ENCODE peak calls at places on chromosome X, in six cellular contexts. M is H1, W is IMR-90, H is neuronal stem cell, C is mesenchymal stem cell, I is trophoblast cell. Q is an unnamed sample.

GRCh38 chrX:97787849-97788248 is 904.1 kb downstream of the RPA4 start:
- DNase-seq in C (no peak), W (no peak), H (no peak), M (no peak), I (no peak), Q (no peak)

GRCh38 chrX:69036674-69037573 is 128.3 kb downstream of the PJA1 start:
- DNase-seq in C (no peak), M (no peak), W (no peak), H (no peak), I (no peak), Q (no peak)

GRCh38 chrX:2507904-2508630 is 7.3 kb upstream of the DHRSX start:
- DNase-seq in H (no peak), M (no peak), I (no peak), C (no peak), W (no peak), Q (no peak)

GRCh38 chrX:2784026-2784425 is 32.2 kb downstream of the XG start:
- DNase-seq in M (no peak), W (no peak), H (no peak), C (no peak), I (no peak), Q (no peak)

GRCh38 chrX:152632445-152633097 is 5.1 kb upstream of the GABRQ start:
- DNase-seq in C (peak), W (peak), I (peak), H (peak), M (no peak), Q (peak)

GRCh38 chrX:96407501-96407900 is 277.1 kb upstream of the DIAPH2 start:
- DNase-seq in I (no peak), C (peak), M (no peak), H (no peak), W (peak), Q (no peak)

GRCh38 chrX:131298846-131299245 is 9.7 kb upstream of the IGSF1 start:
- DNase-seq in H (no peak), C (no peak), M (no peak), I (no peak), W (no peak), Q (no peak)

GRCh38 chrX:101460669-101461068 is 24.6 kb upstream of the ARMCX4 start:
- DNase-seq in W (no peak), M (no peak), C (peak), I (no peak), H (no peak), Q (no peak)

GRCh38 chrX:80184854-80185253 is 170.3 kb downstream of the TBX22 start:
- DNase-seq in H (no peak), I (no peak), C (no peak), M (no peak), W (no peak), Q (no peak)

GRCh38 chrX:101619336-101619735 is 1.5 kb upstream of the ARMCX6 start:
- DNase-seq in M (no peak), I (no peak), C (peak), W (peak), H (no peak), Q (peak)

GRCh38 chrX:99271641-99272040 is 1138.4 kb downstream of the PCDH19 start:
- DNase-seq in I (no peak), M (no peak), H (no peak), C (no peak), W (no peak), Q (peak)

GRCh38 chrX:155216940-155217450 is 735 bp downstream of the VBP1 start:
- DNase-seq in C (no peak), W (peak), I (no peak), M (no peak), H (peak), Q (no peak)

GRCh38 chrX:48761674-48762471 is at the start of gene GLOD5:
- DNase-seq in W (no peak), H (no peak), C (peak), I (peak), M (peak), Q (peak)

GRCh38 chrX:14936561-14936960 is 63.3 kb downstream of the MOSPD2 start:
- DNase-seq in C (peak), M (no peak), I (peak), H (no peak), W (peak), Q (no peak)

GRCh38 chrX:68440940-68441339 is 7.6 kb upstream of the OPHN1 start:
- DNase-seq in W (peak), I (no peak), M (no peak), H (no peak), C (peak), Q (no peak)

GRCh38 chrX:17750436-17750835 is 13.1 kb downstream of the SCML1 start:
- DNase-seq in C (no peak), M (no peak), I (no peak), H (no peak), W (no peak), Q (no peak)

GRCh38 chrX:24260827-24261550 is 52.9 kb downstream of the SUPT20HL2 start:
- DNase-seq in W (peak), M (no peak), C (peak), I (no peak), H (no peak), Q (no peak)

GRCh38 chrX:55754861-55755294 is 37.3 kb downstream of the RRAGB start:
- DNase-seq in I (no peak), W (no peak), C (no peak), H (no peak), M (no peak), Q (no peak)

GRCh38 chrX:129572422-129572821 is 32.4 kb downstream of the OCRL start:
- DNase-seq in H (no peak), I (no peak), W (no peak), C (no peak), M (no peak), Q (no peak)

GRCh38 chrX:17291998-17292658 is 82.9 kb upstream of the NHS start:
- DNase-seq in C (no peak), M (no peak), I (no peak), W (no peak), H (peak), Q (no peak)

GRCh38 chrX:150566734-150567182 is 1.7 kb upstream of the MTM1 start:
- DNase-seq in C (no peak), H (peak), M (peak), I (no peak), W (no peak), Q (peak)

GRCh38 chrX:119735467-119735866 is 22.9 kb upstream of the SOWAHD start:
- DNase-seq in M (no peak), H (no peak), I (no peak), W (no peak), C (no peak), Q (no peak)

GRCh38 chrX:9260603-9261002 is 204.3 kb upstream of the TBL1X start:
- DNase-seq in C (no peak), H (no peak), W (no peak), M (no peak), I (no peak), Q (no peak)

GRCh38 chrX:121831601-121832000 is 784.2 kb downstream of the GLUD2 start:
- DNase-seq in I (no peak), W (no peak), C (no peak), M (no peak), H (no peak), Q (no peak)

GRCh38 chrX:8801041-8801599 is at the start of gene FAM9A:
- DNase-seq in W (no peak), C (no peak), M (no peak), I (no peak), H (no peak), Q (no peak)

GRCh38 chrX:101659601-101660063 is at the start of gene ARMCX2:
- DNase-seq in H (peak), I (no peak), C (peak), M (no peak), W (peak), Q (peak)

GRCh38 chrX:74505437-74505836 is 84.1 kb downstream of the SLC16A2 start:
- DNase-seq in C (no peak), I (no peak), H (no peak), M (no peak), W (no peak), Q (no peak)

GRCh38 chrX:101206471-101206870 is 13.1 kb upstream of the DRP2 start:
- DNase-seq in H (no peak), W (peak), C (peak), I (no peak), M (no peak), Q (no peak)

GRCh38 chrX:102867254-102867653 is 69.8 kb upstream of the RAB40AL start:
- DNase-seq in H (no peak), M (no peak), C (no peak), I (no peak), W (no peak), Q (no peak)

GRCh38 chrX:152638443-152638904 is 779 bp downstream of the GABRQ start:
- DNase-seq in W (no peak), M (no peak), I (no peak), C (no peak), H (no peak), Q (no peak)

GRCh38 chrX:112820364-112821308 is 20.0 kb downstream of the AMOT start:
- DNase-seq in I (peak), H (no peak), M (no peak), W (no peak), C (peak), Q (no peak)

GRCh38 chrX:2901367-2902036 is 27.6 kb downstream of the ARSD start:
- DNase-seq in W (peak), M (no peak), I (no peak), C (peak), H (no peak), Q (no peak)

GRCh38 chrX:70554948-70555347 is 110.3 kb downstream of the DLG3 start:
- DNase-seq in W (no peak), M (no peak), I (no peak), H (no peak), C (no peak), Q (no peak)

GRCh38 chrX:124045109-124045508 is 83.6 kb downstream of the STAG2 start:
- DNase-seq in W (peak), H (no peak), C (no peak), M (no peak), I (no peak), Q (no peak)

GRCh38 chrX:42755820-42756219 is 22.1 kb downstream of the PPP1R2C start:
- DNase-seq in W (peak), C (peak), M (no peak), H (no peak), I (peak), Q (no peak)

GRCh38 chrX:68307767-68308166 is 125.5 kb downstream of the OPHN1 start:
- DNase-seq in I (peak), W (peak), M (no peak), C (peak), H (no peak), Q (no peak)

GRCh38 chrX:11663875-11664210 is 1.9 kb downstream of the ARHGAP6 start:
- DNase-seq in W (no peak), I (no peak), C (peak), H (no peak), M (no peak), Q (no peak)

GRCh38 chrX:102976793-102977495 is 39.9 kb downstream of the RAB40AL start:
- DNase-seq in H (no peak), C (no peak), I (no peak), W (peak), M (no peak), Q (no peak)

GRCh38 chrX:96438803-96439202 is 245.8 kb upstream of the DIAPH2 start:
- DNase-seq in H (no peak), C (no peak), I (no peak), W (peak), M (no peak), Q (no peak)

GRCh38 chrX:119497185-119497584 is 28.9 kb downstream of the SLC25A5 start:
- DNase-seq in M (no peak), C (no peak), W (no peak), I (no peak), H (no peak), Q (no peak)

DNA sequence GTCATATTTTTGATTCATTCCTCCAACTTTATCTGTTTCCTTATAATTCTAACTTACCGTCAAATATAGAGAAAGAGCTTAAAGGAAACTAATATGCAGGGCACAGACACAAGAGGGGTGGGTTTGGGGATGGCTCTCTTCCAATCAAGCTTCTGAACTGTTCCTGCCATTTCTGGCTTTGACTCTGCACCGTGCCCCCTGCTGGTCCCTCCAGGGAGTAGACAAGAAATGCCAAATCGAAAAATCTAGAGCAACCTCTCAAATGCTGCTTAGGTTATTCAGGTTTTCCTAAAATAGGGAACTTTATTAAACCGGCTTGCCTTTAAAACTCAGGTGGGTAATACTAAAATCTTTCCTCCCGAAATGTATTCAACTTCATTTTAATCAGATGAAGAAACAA is 39.8 kb upstream of the VCX3A start:
- DNase-seq in C (no peak), H (no peak), W (no peak), M (peak), I (no peak), Q (peak)
- H3K14ac ChIP-seq in C (no peak), H (no peak), W (no peak), M (no peak), I (no peak), Q (no peak)

DNA sequence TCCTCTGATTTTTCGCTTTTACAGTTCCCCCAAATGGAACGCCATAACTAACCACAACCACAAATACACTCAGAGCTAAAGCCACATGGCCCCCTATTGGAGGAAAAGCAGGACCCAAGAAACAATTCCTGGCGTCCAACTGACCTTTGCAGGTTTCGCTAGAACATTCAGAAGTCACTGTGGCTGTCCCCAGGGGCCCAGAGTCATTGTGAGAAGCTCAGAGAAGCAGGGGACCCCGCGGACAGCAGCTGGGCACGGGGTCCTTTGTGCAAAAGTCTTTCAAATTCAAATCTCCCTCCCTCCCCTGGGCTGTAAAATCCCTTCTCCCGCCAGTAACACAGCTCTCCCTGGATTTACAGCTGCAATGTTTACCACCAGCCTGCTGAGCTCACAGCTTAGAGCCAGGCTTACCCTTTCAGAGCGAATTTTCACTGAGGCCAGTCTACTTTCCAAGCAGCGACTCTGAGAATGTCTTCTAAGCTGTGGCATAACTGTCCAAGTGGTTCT is 214.8 kb downstream of the CRLF2 start:
- DNase-seq in I (no peak), H (peak), M (peak), C (no peak), W (no peak), Q (peak)
- H3K14ac ChIP-seq in I (no peak), H (no peak), M (no peak), C (no peak), W (no peak), Q (no peak)

DNA sequence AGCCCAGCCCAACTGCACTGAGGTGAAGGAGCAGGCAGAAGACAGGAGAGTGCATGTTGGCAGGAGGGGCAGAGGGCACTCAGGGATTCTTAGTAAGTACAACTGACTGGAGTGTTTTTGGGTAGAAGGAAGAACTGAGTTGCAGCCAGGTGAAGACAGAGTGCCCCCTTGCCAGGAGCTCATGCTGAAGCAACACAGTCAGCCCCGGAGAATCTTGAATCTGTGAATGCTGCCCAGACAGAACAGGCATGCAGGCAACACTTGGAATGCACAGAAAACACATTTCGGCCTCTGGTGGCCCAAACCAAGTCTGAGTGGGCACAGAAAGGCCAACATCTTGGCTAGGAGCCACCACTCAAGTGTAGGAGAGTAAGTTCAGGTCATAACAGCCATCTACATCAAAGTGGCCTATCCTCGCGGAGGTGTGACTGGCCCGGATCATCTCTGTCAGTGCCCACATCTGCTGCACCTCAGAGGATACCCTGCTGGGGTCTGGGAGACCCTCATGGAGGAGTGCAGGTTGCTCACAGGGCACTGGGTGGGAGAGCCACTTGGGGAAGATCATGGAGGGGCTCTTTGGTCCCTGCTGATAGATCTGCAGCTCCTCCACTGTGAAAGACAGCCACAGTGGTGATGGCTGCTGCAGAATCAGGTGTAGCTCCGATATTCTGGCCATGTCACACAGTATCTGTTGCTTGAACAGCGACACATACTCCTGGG is 40.4 kb downstream of the USP11 start:
- DNase-seq in H (no peak), I (no peak), C (no peak), W (no peak), M (no peak), Q (no peak)
- H3K14ac ChIP-seq in H (no peak), I (no peak), C (no peak), W (no peak), M (no peak), Q (no peak)

GRCh38 chrX:133602881-133603280 is 187.6 kb upstream of the GPC4 start:
- DNase-seq in I (no peak), H (no peak), W (no peak), M (no peak), C (no peak), Q (no peak)
- H3K14ac ChIP-seq in I (no peak), H (no peak), W (no peak), M (no peak), C (no peak), Q (no peak)

GRCh38 chrX:56794831-56795230 is 65.8 kb downstream of the NBDY start:
- DNase-seq in I (no peak), H (no peak), M (no peak), C (no peak), W (no peak), Q (no peak)
- H3K14ac ChIP-seq in I (no peak), H (no peak), M (no peak), C (no peak), W (no peak), Q (no peak)

DNA sequence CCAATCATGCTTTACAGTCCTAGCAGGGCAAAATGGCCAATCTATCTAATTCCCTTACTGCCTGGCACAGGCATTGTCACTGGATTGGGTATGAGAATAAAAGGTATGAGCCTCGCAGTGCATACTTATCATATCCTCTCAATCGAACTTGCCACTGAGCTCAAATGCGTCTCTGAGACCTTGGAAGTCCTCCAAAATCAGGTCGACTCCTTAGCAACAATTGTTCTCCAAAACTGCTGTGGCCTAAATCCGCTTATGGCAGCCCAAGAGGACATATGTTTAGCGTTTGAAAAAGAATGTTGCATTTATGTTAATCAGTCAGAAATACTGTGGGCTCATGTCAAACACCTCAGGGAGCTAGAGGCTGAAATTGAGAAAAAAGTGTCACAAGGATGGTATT is 69.7 kb downstream of the SPIN4 start:
- DNase-seq in W (no peak), M (no peak), H (no peak), I (no peak), C (no peak), Q (no peak)
- H3K14ac ChIP-seq in W (no peak), M (no peak), H (no peak), I (no peak), C (no peak), Q (no peak)

Q was measured in H9.